ENCODE peak calls at places on chromosomes 12 and 14, in seven cellular contexts. S is NCI-H1092 treated with DMSO at 0.1 percent for 48 hours; O is endothelial cell; B is pancreas; Q is stimulated activated CD4-positive, alpha-beta T cell treated with anti-CD3 and anti-CD28 coated beads, Interleukin-2, amount 100 ng/mL, for 48 hours; K is activated naive CD4-positive, alpha-beta T cell treated with anti-CD3 and anti-CD28 coated beads, Interleukin-2, amount 10 ng/mL, durations not matched to agents 7 days and 5 days; L is B cell. A is an unnamed sample.

GRCh38 chr12:8698132-8698829 is 490 bp downstream of the RIMKLB start:
- DNase-seq in S (peak), O (peak), B (peak), Q (peak), K (peak), L (peak), A (peak)

GRCh38 chr12:28050606-28051005 is 78.1 kb upstream of the PTHLH start:
- DNase-seq in S (no peak), O (no peak), B (no peak), Q (no peak), K (no peak), L (no peak), A (no peak)

GRCh38 chr14:30194769-30195168 is 267.1 kb upstream of the PRKD1 start:
- DNase-seq in S (no peak), O (no peak), B (no peak), Q (no peak), K (no peak), L (no peak), A (no peak)

GRCh38 chr12:14443531-14443930 is 78.0 kb downstream of the ATF7IP start:
- DNase-seq in S (no peak), O (no peak), B (no peak), Q (no peak), K (no peak), L (no peak), A (no peak)

GRCh38 chr12:32756476-32757158 is 920 bp upstream of the YARS2 start:
- DNase-seq in S (no peak), O (peak), B (no peak), Q (no peak), K (no peak), L (no peak), A (no peak)

GRCh38 chr14:68779761-68780323 is 13.0 kb downstream of the ZFP36L1 start:
- DNase-seq in S (no peak), O (no peak), B (peak), Q (no peak), K (peak), L (no peak), A (peak)

GRCh38 chr12:512933-513332 is 53.2 kb downstream of the B4GALNT3 start:
- DNase-seq in S (no peak), O (no peak), B (no peak), Q (no peak), K (no peak), L (no peak), A (no peak)

GRCh38 chr14:59565112-59565511 is 11.5 kb downstream of the CCDC175 start:
- DNase-seq in S (no peak), O (no peak), B (no peak), Q (no peak), K (no peak), L (no peak), A (no peak)

GRCh38 chr14:52013984-52014600 is 24.7 kb downstream of the RTRAF start:
- DNase-seq in S (peak), O (peak), B (no peak), Q (no peak), K (peak), L (no peak), A (no peak)

GRCh38 chr14:38211258-38211735 is 3.6 kb downstream of the SSTR1 start:
- DNase-seq in S (no peak), O (no peak), B (no peak), Q (no peak), K (no peak), L (no peak), A (no peak)

GRCh38 chr14:99273025-99273723 is 1.2 kb upstream of the BCL11B start:
- DNase-seq in S (peak), O (peak), B (no peak), Q (peak), K (peak), L (no peak), A (no peak)

GRCh38 chr12:56143870-56144269 is 8.5 kb upstream of the MYL6B start:
- DNase-seq in S (no peak), O (peak), B (no peak), Q (no peak), K (no peak), L (no peak), A (no peak)

GRCh38 chr14:99141236-99141635 is 130.8 kb downstream of the BCL11B start:
- DNase-seq in S (no peak), O (no peak), B (no peak), Q (no peak), K (no peak), L (no peak), A (no peak)